ENCODE peak calls at places on chromosome 13, in seven cellular contexts. G is fibroblast of lung, I is RWPE2, R is tibial artery, X is retinal pigment epithelial cell, O is PC-3, E is transverse colon. N is an unnamed sample.

GRCh38 chr13:46184277-46184699 is 2.3 kb upstream of the LCP1 start:
- DNase-seq in G (no peak), I (no peak), R (no peak), X (no peak), O (peak), E (peak), N (peak)

GRCh38 chr13:99053636-99054233 is 75.9 kb upstream of the DOCK9 start:
- DNase-seq in G (no peak), I (no peak), R (no peak), X (no peak), O (no peak), E (no peak), N (no peak)

GRCh38 chr13:42485272-42485671 is 88.7 kb upstream of the TNFSF11 start:
- DNase-seq in G (no peak), I (no peak), R (no peak), X (no peak), O (no peak), E (no peak), N (no peak)

GRCh38 chr13:40682449-40683240 is 16.2 kb upstream of the FOXO1 start:
- DNase-seq in G (peak), I (no peak), R (no peak), X (no peak), O (peak), E (no peak), N (no peak)

GRCh38 chr13:41216160-41216559 is 21.8 kb upstream of the KBTBD7 start:
- DNase-seq in G (peak), I (no peak), R (no peak), X (peak), O (peak), E (no peak), N (peak)

GRCh38 chr13:111941845-111942447 is 125.0 kb upstream of the SOX1 start:
- DNase-seq in G (no peak), I (no peak), R (no peak), X (no peak), O (no peak), E (no peak), N (no peak)

GRCh38 chr13:34942732-34943674 is 933 bp downstream of the NBEA start:
- DNase-seq in G (no peak), I (no peak), R (peak), X (no peak), O (peak), E (peak), N (no peak)

GRCh38 chr13:101289764-101290163 is 126.5 kb downstream of the NALCN start:
- DNase-seq in G (peak), I (no peak), R (no peak), X (peak), O (no peak), E (no peak), N (peak)

GRCh38 chr13:30493670-30494381 is 28.1 kb upstream of the HMGB1 start:
- DNase-seq in G (no peak), I (no peak), R (no peak), X (no peak), O (no peak), E (no peak), N (no peak)

GRCh38 chr13:100983111-100983510 is 308.5 kb upstream of the TMTC4 start:
- DNase-seq in G (peak), I (no peak), R (no peak), X (no peak), O (no peak), E (no peak), N (no peak)

GRCh38 chr13:36548129-36548528 is 115.8 kb downstream of the CCNA1 start:
- DNase-seq in G (no peak), I (no peak), R (no peak), X (no peak), O (no peak), E (no peak), N (no peak)

GRCh38 chr13:60619461-60619860 is 222.4 kb downstream of the TDRD3 start:
- DNase-seq in G (no peak), I (no peak), R (no peak), X (no peak), O (no peak), E (no peak), N (no peak)

GRCh38 chr13:59960683-59961082 is 203.0 kb downstream of the DIAPH3 start:
- DNase-seq in G (no peak), I (no peak), R (no peak), X (no peak), O (peak), E (no peak), N (peak)

GRCh38 chr13:36067619-36068456 is 63.3 kb downstream of the DCLK1 start:
- DNase-seq in G (no peak), I (no peak), R (no peak), X (no peak), O (no peak), E (no peak), N (no peak)

GRCh38 chr13:48728226-48728625 is 74.5 kb downstream of the CYSLTR2 start:
- DNase-seq in G (no peak), I (no peak), R (no peak), X (no peak), O (no peak), E (no peak), N (no peak)

GRCh38 chr13:43303040-43303729 is 279.8 kb downstream of the DNAJC15 start:
- DNase-seq in G (peak), I (no peak), R (peak), X (peak), O (peak), E (peak), N (peak)

GRCh38 chr13:65866138-65866537 is 1364.0 kb downstream of the PCDH9 start:
- DNase-seq in G (no peak), I (no peak), R (no peak), X (no peak), O (no peak), E (no peak), N (no peak)

GRCh38 chr13:46173656-46174055 is 8.3 kb downstream of the LCP1 start:
- DNase-seq in G (no peak), I (no peak), R (no peak), X (no peak), O (no peak), E (no peak), N (no peak)

GRCh38 chr13:76711515-76712182 is 174.6 kb downstream of the KCTD12 start:
- DNase-seq in G (peak), I (no peak), R (peak), X (peak), O (peak), E (peak), N (peak)

GRCh38 chr13:47598340-47598911 is 402.6 kb downstream of the SUCLA2 start:
- DNase-seq in G (peak), I (no peak), R (no peak), X (no peak), O (peak), E (no peak), N (peak)

GRCh38 chr13:72726721-72727416 is 560 bp downstream of the MZT1 start:
- DNase-seq in G (peak), I (no peak), R (peak), X (no peak), O (peak), E (peak), N (no peak)

GRCh38 chr13:111845621-111846351 is 221.2 kb upstream of the SOX1 start:
- DNase-seq in G (no peak), I (no peak), R (no peak), X (no peak), O (no peak), E (no peak), N (no peak)

GRCh38 chr13:102680842-102681725 is 13.8 kb downstream of the METTL21C start:
- DNase-seq in G (peak), I (no peak), R (no peak), X (no peak), O (no peak), E (no peak), N (peak)

GRCh38 chr13:42215578-42216421 is 56.2 kb upstream of the AKAP11 start:
- DNase-seq in G (peak), I (no peak), R (no peak), X (no peak), O (peak), E (no peak), N (peak)

GRCh38 chr13:86563308-86563707 is 764.1 kb upstream of the SLITRK6 start:
- DNase-seq in G (peak), I (no peak), R (no peak), X (peak), O (peak), E (no peak), N (peak)

GRCh38 chr13:48094404-48094780 is 512 bp downstream of the MED4 start:
- DNase-seq in G (peak), I (no peak), R (no peak), X (no peak), O (no peak), E (no peak), N (no peak)

GRCh38 chr13:46119883-46120614 is 15.2 kb upstream of the CPB2 start:
- DNase-seq in G (peak), I (no peak), R (no peak), X (peak), O (peak), E (no peak), N (peak)

GRCh38 chr13:59452189-59452588 is 711.5 kb downstream of the DIAPH3 start:
- DNase-seq in G (no peak), I (no peak), R (peak), X (no peak), O (no peak), E (no peak), N (no peak)

GRCh38 chr13:95139186-95139585 is 162.1 kb downstream of the ABCC4 start:
- DNase-seq in G (no peak), I (no peak), R (no peak), X (no peak), O (no peak), E (no peak), N (no peak)

GRCh38 chr13:113636266-113636963 is 21.6 kb downstream of the ATP4B start:
- DNase-seq in G (no peak), I (no peak), R (no peak), X (no peak), O (no peak), E (no peak), N (no peak)

GRCh38 chr13:49271264-49271663 is 23.5 kb downstream of the CDADC1 start:
- DNase-seq in G (no peak), I (no peak), R (no peak), X (no peak), O (no peak), E (no peak), N (no peak)

GRCh38 chr13:32829269-32829668 is 187.0 kb upstream of the KL start:
- DNase-seq in G (peak), I (no peak), R (no peak), X (no peak), O (peak), E (no peak), N (no peak)
- H3K4me3 ChIP-seq in G (no peak), I (no peak), R (no peak), X (no peak), O (no peak), E (no peak), N (no peak)

DNA sequence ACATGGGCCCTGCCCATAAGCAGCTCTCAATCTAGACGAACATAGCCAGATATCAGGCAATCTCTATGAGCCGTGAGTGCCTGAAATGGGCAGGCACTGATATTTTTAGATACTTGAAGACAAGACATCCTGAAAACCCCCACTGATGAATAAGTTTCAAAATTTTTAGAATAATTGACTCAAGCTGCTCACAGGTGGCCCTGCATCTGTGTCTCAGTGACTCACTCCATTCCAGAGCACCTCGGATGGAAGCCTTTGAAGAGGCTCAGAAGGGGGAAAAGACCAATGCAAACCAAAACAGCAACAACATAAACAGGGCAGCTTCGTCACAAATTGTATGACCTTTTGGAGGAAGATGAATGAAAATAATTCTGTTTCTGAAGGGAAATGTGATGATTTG is 42.8 kb upstream of the SLC46A3 start:
- DNase-seq in G (peak), I (no peak), R (no peak), X (no peak), O (no peak), E (no peak), N (no peak)
- TF ChIP-seq CTCF in G (no peak), I (no peak), R (no peak), X (no peak), O (no peak), E (no peak), N (no peak)

GRCh38 chr13:110356362-110356761 is 49.3 kb downstream of the COL4A2 start:
- DNase-seq in G (no peak), I (no peak), R (no peak), X (no peak), O (no peak), E (no peak), N (no peak)

GRCh38 chr13:110354209-110354627 is 47.1 kb downstream of the COL4A2 start:
- DNase-seq in G (no peak), I (no peak), R (no peak), X (no peak), O (peak), E (no peak), N (no peak)

GRCh38 chr13:110353339-110353977 is 46.4 kb downstream of the COL4A2 start:
- DNase-seq in G (no peak), I (no peak), R (no peak), X (no peak), O (no peak), E (peak), N (no peak)

GRCh38 chr13:110352735-110353134 is 45.7 kb downstream of the COL4A2 start:
- DNase-seq in G (no peak), I (no peak), R (no peak), X (no peak), O (no peak), E (no peak), N (no peak)

DNA sequence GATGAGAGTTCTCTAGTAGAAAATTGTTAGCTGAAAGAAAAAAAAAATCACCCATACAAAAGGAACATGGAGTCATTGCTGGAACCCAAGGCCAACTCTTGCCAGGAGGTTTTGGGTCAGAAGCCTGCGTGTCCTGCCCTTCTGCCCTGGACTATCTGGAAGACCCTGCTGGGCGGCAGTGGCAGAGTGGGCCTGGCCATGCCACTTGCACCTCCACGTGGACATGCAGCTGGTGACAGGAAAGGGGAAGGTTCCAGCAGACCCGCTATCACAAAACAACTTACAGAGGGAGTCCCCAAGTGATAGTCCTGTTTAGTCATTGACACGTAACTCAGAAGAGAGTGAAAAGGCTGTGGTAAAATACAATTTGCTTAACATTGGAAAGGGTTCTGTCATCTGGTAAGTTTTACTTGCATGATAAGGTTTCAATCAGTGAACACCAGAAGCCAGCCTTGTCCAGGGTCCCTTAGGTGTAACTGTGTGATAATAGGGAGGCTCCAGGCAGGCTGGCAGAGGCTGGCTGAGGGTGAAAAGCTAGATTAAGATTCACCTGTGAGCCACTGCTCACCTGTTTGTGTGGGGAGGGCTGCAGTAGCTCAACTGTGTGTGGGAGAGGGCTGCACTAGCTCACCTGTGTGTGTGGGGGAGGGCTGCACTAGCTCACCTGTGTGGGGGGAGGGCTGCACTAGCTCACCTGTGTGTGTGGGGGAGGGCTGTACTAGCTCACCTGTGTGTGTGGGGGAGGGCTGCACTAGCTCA is 47.8 kb downstream of the COL4A2 start:
- DNase-seq in G (no peak), I (no peak), R (no peak), X (no peak), O (no peak), E (no peak), N (no peak)
- H3K4me3 ChIP-seq in G (no peak), I (no peak), R (no peak), X (no peak), O (no peak), E (no peak), N (no peak)

GRCh38 chr13:32911506-32911905 is 104.7 kb upstream of the KL start:
- DNase-seq in G (no peak), I (no peak), R (no peak), X (no peak), O (peak), E (no peak), N (peak)
- TF ChIP-seq CTCF in G (peak), I (peak), R (no peak), X (peak), O (peak), E (no peak), N (peak)

GRCh38 chr13:109209526-109209925 is 576.9 kb downstream of the IRS2 start:
- DNase-seq in G (no peak), I (no peak), R (no peak), X (no peak), O (peak), E (no peak), N (no peak)
- H3K4me3 ChIP-seq in G (no peak), I (no peak), R (no peak), X (no peak), O (no peak), E (no peak), N (no peak)

DNA sequence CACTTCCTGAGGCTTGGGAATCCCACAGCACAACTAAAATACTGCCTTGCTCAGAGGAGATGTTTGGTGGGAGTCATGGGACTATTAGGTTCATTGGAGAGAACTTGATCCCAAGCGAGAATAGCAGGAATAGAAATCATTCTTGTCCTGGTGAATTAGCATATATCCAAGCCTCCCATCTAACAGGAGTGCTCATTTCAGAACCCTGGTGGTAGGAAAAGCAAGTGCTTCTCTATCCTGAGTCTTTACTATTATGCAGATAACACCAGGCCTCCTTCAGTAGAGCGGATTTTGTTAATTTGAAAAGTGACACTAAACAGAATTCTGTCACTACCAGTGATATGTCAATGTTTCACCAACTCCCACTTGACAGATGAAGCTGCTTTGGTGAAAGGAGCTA is 199.5 kb downstream of the ATP8A2 start:
- DNase-seq in G (no peak), I (no peak), R (no peak), X (no peak), O (no peak), E (no peak), N (no peak)
- TF ChIP-seq CTCF in G (no peak), I (no peak), R (no peak), X (peak), O (peak), E (no peak), N (no peak)